ENCODE peak calls at places on chromosomes 16 and 17, in five cellular contexts. One of them, this sample, is unnamed.

GRCh38 chr17:1931759-1932579 is 93.2 kb downstream of the RTN4RL1 start:
- DNase-seq in heart left ventricle: no peak
- DNase-seq in activated T-helper 9 cell treated with anti-CD3 and anti-CD28 coated beads, Interleukin-2, amount 50 U/mL, for 16 hours: no peak
- DNase-seq in islet precursor cell: peak; percentile 87
- DNase-seq in H7: peak; percentile 95
- DNase-seq in this sample: peak; percentile 92

GRCh38 chr17:48570325-48571023 is 7.7 kb downstream of the HOXB4 start:
- DNase-seq in H7: peak; percentile 69
- DNase-seq in islet precursor cell: peak; percentile 89
- DNase-seq in activated T-helper 9 cell treated with anti-CD3 and anti-CD28 coated beads, Interleukin-2, amount 50 U/mL, for 16 hours: no peak
- DNase-seq in heart left ventricle: no peak
- DNase-seq in this sample: no peak

GRCh38 chr17:422196-422930 is 69.8 kb upstream of the RPH3AL start:
- DNase-seq in H7: peak; percentile 61
- DNase-seq in activated T-helper 9 cell treated with anti-CD3 and anti-CD28 coated beads, Interleukin-2, amount 50 U/mL, for 16 hours: no peak
- DNase-seq in heart left ventricle: no peak
- DNase-seq in islet precursor cell: no peak
- DNase-seq in this sample: peak; percentile 28

GRCh38 chr16:66923866-66924265 is 1.5 kb downstream of the RRAD start:
- DNase-seq in H7: peak; percentile 51
- DNase-seq in islet precursor cell: no peak
- DNase-seq in activated T-helper 9 cell treated with anti-CD3 and anti-CD28 coated beads, Interleukin-2, amount 50 U/mL, for 16 hours: no peak
- DNase-seq in heart left ventricle: no peak
- DNase-seq in this sample: no peak

GRCh38 chr16:12754824-12755543 is 48.7 kb downstream of the CPPED1 start:
- DNase-seq in heart left ventricle: no peak
- DNase-seq in activated T-helper 9 cell treated with anti-CD3 and anti-CD28 coated beads, Interleukin-2, amount 50 U/mL, for 16 hours: no peak
- DNase-seq in islet precursor cell: no peak
- DNase-seq in H7: no peak
- DNase-seq in this sample: no peak

GRCh38 chr16:69513180-69513966 is 52.4 kb upstream of the NFAT5 start:
- DNase-seq in H7: no peak
- DNase-seq in islet precursor cell: peak; percentile 89
- DNase-seq in activated T-helper 9 cell treated with anti-CD3 and anti-CD28 coated beads, Interleukin-2, amount 50 U/mL, for 16 hours: no peak
- DNase-seq in heart left ventricle: no peak
- DNase-seq in this sample: no peak

GRCh38 chr16:85069171-85069570 is 41.6 kb downstream of the KIAA0513 start:
- DNase-seq in heart left ventricle: no peak
- DNase-seq in H7: no peak
- DNase-seq in islet precursor cell: no peak
- DNase-seq in activated T-helper 9 cell treated with anti-CD3 and anti-CD28 coated beads, Interleukin-2, amount 50 U/mL, for 16 hours: no peak
- DNase-seq in this sample: no peak

GRCh38 chr17:50903604-50904521 is 37.7 kb upstream of the TOB1 start:
- DNase-seq in activated T-helper 9 cell treated with anti-CD3 and anti-CD28 coated beads, Interleukin-2, amount 50 U/mL, for 16 hours: no peak
- DNase-seq in heart left ventricle: no peak
- DNase-seq in H7: no peak
- DNase-seq in islet precursor cell: no peak
- DNase-seq in this sample: no peak

GRCh38 chr17:56884483-56885144 is 29.2 kb downstream of the TRIM25 start:
- DNase-seq in heart left ventricle: no peak
- DNase-seq in activated T-helper 9 cell treated with anti-CD3 and anti-CD28 coated beads, Interleukin-2, amount 50 U/mL, for 16 hours: no peak
- DNase-seq in islet precursor cell: no peak
- DNase-seq in H7: no peak
- DNase-seq in this sample: no peak

GRCh38 chr16:49462989-49463371 is 89.4 kb downstream of the C16orf78 start:
- DNase-seq in activated T-helper 9 cell treated with anti-CD3 and anti-CD28 coated beads, Interleukin-2, amount 50 U/mL, for 16 hours: no peak
- DNase-seq in H7: peak; percentile 43
- DNase-seq in islet precursor cell: no peak
- DNase-seq in heart left ventricle: no peak
- DNase-seq in this sample: no peak

This sample was measured in neural progenitor cell.